ENCODE peak calls at places on chromosome 11, in six cellular contexts. One of them, this sample, is unnamed.
A peak's percentile ranks its signal among the peaks of the same experiment; 100 is the strongest.

GRCh38 chr11:122309262-122309925 is 193.4 kb upstream of the BLID start:
- DNase-seq in neural progenitor cell: no peak
- DNase-seq in GM23338: no peak
- DNase-seq in A549: no peak
- DNase-seq in IMR-90: no peak
- DNase-seq in mammary epithelial cell: no peak
- DNase-seq in this sample: no peak

GRCh38 chr11:11732116-11732515 is 109.7 kb upstream of the USP47 start:
- DNase-seq in neural progenitor cell: no peak
- DNase-seq in GM23338: no peak
- DNase-seq in A549: no peak
- DNase-seq in IMR-90: peak; percentile 54
- DNase-seq in mammary epithelial cell: peak; percentile 63
- DNase-seq in this sample: no peak

GRCh38 chr11:73766763-73767162 is 5.9 kb upstream of the RAB6A start:
- DNase-seq in neural progenitor cell: no peak
- DNase-seq in GM23338: no peak
- DNase-seq in A549: no peak
- DNase-seq in IMR-90: no peak
- DNase-seq in mammary epithelial cell: no peak
- DNase-seq in this sample: no peak

GRCh38 chr11:11592146-11592684 is 29.6 kb downstream of the GALNT18 start:
- DNase-seq in neural progenitor cell: no peak
- DNase-seq in GM23338: no peak
- DNase-seq in A549: no peak
- DNase-seq in IMR-90: no peak
- DNase-seq in mammary epithelial cell: no peak
- DNase-seq in this sample: no peak

GRCh38 chr11:122578168-122578825 is 77.2 kb upstream of the UBASH3B start:
- DNase-seq in neural progenitor cell: no peak
- DNase-seq in GM23338: peak; percentile 37
- DNase-seq in A549: peak; percentile 28
- DNase-seq in IMR-90: no peak
- DNase-seq in mammary epithelial cell: no peak
- DNase-seq in this sample: no peak

GRCh38 chr11:35662061-35662648 is 420 bp upstream of the TRIM44 start:
- DNase-seq in neural progenitor cell: no peak
- DNase-seq in GM23338: no peak
- DNase-seq in A549: no peak
- DNase-seq in IMR-90: no peak
- DNase-seq in mammary epithelial cell: no peak
- DNase-seq in this sample: peak; percentile 62

GRCh38 chr11:108970221-108970991 is 305.5 kb downstream of the DDX10 start:
- DNase-seq in neural progenitor cell: no peak
- DNase-seq in GM23338: no peak
- DNase-seq in A549: no peak
- DNase-seq in IMR-90: no peak
- DNase-seq in mammary epithelial cell: no peak
- DNase-seq in this sample: no peak

GRCh38 chr11:77201370-77201769 is 73.3 kb downstream of the MYO7A start:
- DNase-seq in neural progenitor cell: no peak
- DNase-seq in GM23338: no peak
- DNase-seq in A549: no peak
- DNase-seq in IMR-90: no peak
- DNase-seq in mammary epithelial cell: no peak
- DNase-seq in this sample: no peak

GRCh38 chr11:6633422-6634408 is 14.5 kb upstream of the TPP1 start:
- DNase-seq in neural progenitor cell: no peak
- DNase-seq in GM23338: no peak
- DNase-seq in A549: no peak
- DNase-seq in IMR-90: no peak
- DNase-seq in mammary epithelial cell: no peak
- DNase-seq in this sample: no peak

GRCh38 chr11:73141031-73141308 is 1.1 kb downstream of the FCHSD2 start:
- DNase-seq in neural progenitor cell: no peak
- DNase-seq in GM23338: no peak
- DNase-seq in A549: peak; percentile 17
- DNase-seq in IMR-90: no peak
- DNase-seq in mammary epithelial cell: peak; percentile 9
- DNase-seq in this sample: no peak

GRCh38 chr11:112734207-112734606 is 227.0 kb upstream of the NCAM1 start:
- DNase-seq in neural progenitor cell: peak; percentile 76
- DNase-seq in GM23338: peak; percentile 52
- DNase-seq in A549: no peak
- DNase-seq in IMR-90: peak; percentile 8
- DNase-seq in mammary epithelial cell: peak; percentile 48
- DNase-seq in this sample: no peak

GRCh38 chr11:46554205-46555162 is 39.3 kb downstream of the AMBRA1 start:
- DNase-seq in neural progenitor cell: peak; percentile 51
- DNase-seq in GM23338: peak; percentile 31
- DNase-seq in A549: peak; percentile 84
- DNase-seq in IMR-90: peak; percentile 80
- DNase-seq in mammary epithelial cell: peak; percentile 84
- DNase-seq in this sample: no peak

GRCh38 chr11:1008001-1008400 is 28.5 kb downstream of the MUC6 start:
- DNase-seq in neural progenitor cell: no peak
- DNase-seq in GM23338: no peak
- DNase-seq in A549: no peak
- DNase-seq in IMR-90: no peak
- DNase-seq in mammary epithelial cell: no peak
- DNase-seq in this sample: no peak

GRCh38 chr11:101870510-101870909 is 44.3 kb upstream of the CEP126 start:
- DNase-seq in neural progenitor cell: no peak
- DNase-seq in GM23338: no peak
- DNase-seq in A549: peak; percentile 74
- DNase-seq in IMR-90: peak; percentile 87
- DNase-seq in mammary epithelial cell: peak; percentile 37
- DNase-seq in this sample: no peak

GRCh38 chr11:71572811-71573210 is 7.4 kb downstream of the KRTAP5-10 start:
- DNase-seq in neural progenitor cell: no peak
- DNase-seq in GM23338: no peak
- DNase-seq in A549: no peak
- DNase-seq in IMR-90: no peak
- DNase-seq in mammary epithelial cell: no peak
- DNase-seq in this sample: no peak

GRCh38 chr11:78010755-78011154 is 12.3 kb downstream of the KCTD14 start:
- DNase-seq in neural progenitor cell: no peak
- DNase-seq in GM23338: no peak
- DNase-seq in A549: no peak
- DNase-seq in IMR-90: no peak
- DNase-seq in mammary epithelial cell: no peak
- DNase-seq in this sample: no peak

GRCh38 chr11:104918113-104918824 is 20.0 kb upstream of the CASP12 start:
- DNase-seq in neural progenitor cell: no peak
- DNase-seq in GM23338: no peak
- DNase-seq in A549: no peak
- DNase-seq in IMR-90: peak; percentile 93
- DNase-seq in mammary epithelial cell: peak; percentile 11
- DNase-seq in this sample: peak; percentile 51

GRCh38 chr11:20363500-20364411 is at the start of gene HTATIP2:
- DNase-seq in neural progenitor cell: peak; percentile 70
- DNase-seq in GM23338: peak; percentile 74
- DNase-seq in A549: peak; percentile 68
- DNase-seq in IMR-90: peak; percentile 33
- DNase-seq in mammary epithelial cell: peak; percentile 49
- DNase-seq in this sample: peak; percentile 50

GRCh38 chr11:111422494-111423249 is 43.6 kb upstream of the POU2AF1 start:
- DNase-seq in neural progenitor cell: peak; percentile 85
- DNase-seq in GM23338: peak; percentile 90
- DNase-seq in A549: peak; percentile 55
- DNase-seq in IMR-90: peak; percentile 26
- DNase-seq in mammary epithelial cell: no peak
- DNase-seq in this sample: peak; percentile 73

GRCh38 chr11:88320149-88320559 is 17.4 kb downstream of the CTSC start:
- DNase-seq in neural progenitor cell: no peak
- DNase-seq in GM23338: no peak
- DNase-seq in A549: no peak
- DNase-seq in IMR-90: peak; percentile 76
- DNase-seq in mammary epithelial cell: peak; percentile 32
- DNase-seq in this sample: no peak

GRCh38 chr11:385594-386351 is 8.2 kb upstream of the PKP3 start:
- DNase-seq in neural progenitor cell: no peak
- DNase-seq in GM23338: no peak
- DNase-seq in A549: no peak
- DNase-seq in IMR-90: no peak
- DNase-seq in mammary epithelial cell: no peak
- DNase-seq in this sample: no peak

GRCh38 chr11:68388595-68389198 is 71.9 kb upstream of the PPP6R3 start:
- DNase-seq in neural progenitor cell: no peak
- DNase-seq in GM23338: no peak
- DNase-seq in A549: no peak
- DNase-seq in IMR-90: no peak
- DNase-seq in mammary epithelial cell: no peak
- DNase-seq in this sample: no peak

GRCh38 chr11:7268727-7269126 is 17.0 kb downstream of the SYT9 start:
- DNase-seq in neural progenitor cell: no peak
- DNase-seq in GM23338: no peak
- DNase-seq in A549: no peak
- DNase-seq in IMR-90: no peak
- DNase-seq in mammary epithelial cell: no peak
- DNase-seq in this sample: no peak

GRCh38 chr11:2300290-2300935 is 1.3 kb downstream of the C11orf21 start:
- DNase-seq in neural progenitor cell: no peak
- DNase-seq in GM23338: no peak
- DNase-seq in A549: no peak
- DNase-seq in IMR-90: no peak
- DNase-seq in mammary epithelial cell: no peak
- DNase-seq in this sample: no peak

GRCh38 chr11:2301631-2302272 is at the start of the genes C11orf21 and TSPAN32:
- DNase-seq in neural progenitor cell: no peak
- DNase-seq in GM23338: no peak
- DNase-seq in A549: no peak
- DNase-seq in IMR-90: peak; percentile 3
- DNase-seq in mammary epithelial cell: no peak
- DNase-seq in this sample: no peak

GRCh38 chr11:2299773-2300172 is 1.9 kb downstream of the C11orf21 start:
- DNase-seq in neural progenitor cell: no peak
- DNase-seq in GM23338: no peak
- DNase-seq in A549: no peak
- DNase-seq in IMR-90: no peak
- DNase-seq in mammary epithelial cell: no peak
- DNase-seq in this sample: no peak

GRCh38 chr11:2302280-2302843 is 549 bp downstream of the TSPAN32 start:
- DNase-seq in neural progenitor cell: no peak
- DNase-seq in GM23338: no peak
- DNase-seq in A549: no peak
- DNase-seq in IMR-90: no peak
- DNase-seq in mammary epithelial cell: no peak
- DNase-seq in this sample: no peak

DNA sequence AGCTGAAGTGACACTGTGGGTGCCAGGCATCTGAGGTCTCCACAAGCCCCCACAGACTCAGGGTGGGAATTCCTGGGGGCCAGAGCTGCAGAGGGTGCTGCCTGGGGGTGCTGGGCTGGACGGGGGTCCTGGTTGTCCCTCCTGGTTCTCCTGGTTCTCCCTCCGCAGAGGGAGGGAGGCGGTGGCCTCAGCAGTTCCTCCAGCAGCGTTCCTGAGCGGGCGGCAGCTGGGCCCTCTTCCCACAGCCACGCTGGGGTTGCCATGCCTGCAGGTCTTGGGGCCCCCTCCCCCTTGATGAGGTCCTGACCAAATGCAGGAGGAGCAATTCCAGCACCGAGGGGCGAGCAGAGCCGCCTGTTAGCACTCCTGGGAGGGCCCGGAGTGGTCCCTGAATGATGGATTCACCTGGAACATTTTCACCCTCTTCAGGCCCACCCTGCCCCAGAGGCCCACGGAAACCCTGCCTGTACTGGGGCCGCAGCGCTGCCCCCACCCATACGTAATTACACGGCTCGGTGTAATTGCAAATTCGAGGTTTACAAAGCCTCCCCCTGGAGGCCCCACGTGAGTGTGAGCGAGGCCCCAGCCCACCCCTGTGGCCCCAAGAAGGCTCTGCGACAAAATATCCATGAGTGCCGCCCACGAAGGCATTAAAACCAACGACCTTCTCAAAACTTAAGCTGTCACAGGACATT is 635 bp downstream of the C11orf21 start:
- DNase-seq in neural progenitor cell: no peak
- DNase-seq in GM23338: no peak
- DNase-seq in A549: no peak
- DNase-seq in IMR-90: no peak
- DNase-seq in mammary epithelial cell: no peak
- DNase-seq in this sample: no peak
- H3K4me2 ChIP-seq in neural progenitor cell: no peak overlapping the region
- H3K4me2 ChIP-seq in GM23338: no peak overlapping the region
- H3K4me2 ChIP-seq in A549: no peak overlapping the region
- H3K4me2 ChIP-seq in IMR-90: no peak overlapping the region
- H3K4me2 ChIP-seq in mammary epithelial cell: no peak overlapping the region
- H3K4me2 ChIP-seq in this sample: no peak overlapping the region

GRCh38 chr11:117872420-117872961 is 4.0 kb downstream of the FXYD6 start:
- DNase-seq in neural progenitor cell: no peak
- DNase-seq in GM23338: no peak
- DNase-seq in A549: no peak
- DNase-seq in IMR-90: no peak
- DNase-seq in mammary epithelial cell: no peak
- DNase-seq in this sample: no peak
- H3K4me1 ChIP-seq in neural progenitor cell: peaks cover 64% of the 10 kb centered on the region
- H3K4me1 ChIP-seq in GM23338: peaks cover 46% of the 10 kb centered on the region
- H3K4me1 ChIP-seq in A549: no peaks in the 10 kb centered on the region
- H3K4me1 ChIP-seq in IMR-90: no peaks in the 10 kb centered on the region
- H3K4me1 ChIP-seq in mammary epithelial cell: peaks cover 13% of the 10 kb centered on the region
- H3K4me1 ChIP-seq in this sample: peaks cover 7% of the 10 kb centered on the region

DNA sequence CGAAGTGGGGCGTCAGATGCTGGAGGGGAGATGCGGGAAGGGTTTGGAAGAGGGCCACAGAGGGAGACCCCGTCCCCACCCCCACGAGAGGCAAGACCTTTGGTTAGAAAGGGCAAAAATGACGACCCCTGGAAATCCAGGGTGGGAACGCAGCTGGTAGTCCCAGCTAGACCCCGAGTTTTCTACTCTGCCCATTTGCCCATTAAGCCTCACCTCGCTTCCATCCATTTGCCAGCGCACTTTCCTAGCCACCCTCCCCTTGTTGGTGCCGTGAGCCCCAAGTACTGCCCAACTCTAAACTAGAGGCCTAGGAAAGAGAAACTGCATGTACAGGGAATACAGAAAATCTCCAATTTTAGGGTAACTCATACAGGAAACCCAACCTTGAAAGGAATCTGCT is 370 bp downstream of the DDX25 start:
- DNase-seq in neural progenitor cell: no peak
- DNase-seq in GM23338: no peak
- DNase-seq in A549: no peak
- DNase-seq in IMR-90: no peak
- DNase-seq in mammary epithelial cell: no peak
- DNase-seq in this sample: no peak
- H3K4me3 ChIP-seq in neural progenitor cell: peak overlapping the region; percentile 77
- H3K4me3 ChIP-seq in GM23338: peak overlapping the region; percentile 88
- H3K4me3 ChIP-seq in A549: no peak overlapping the region
- H3K4me3 ChIP-seq in IMR-90: no peak overlapping the region
- H3K4me3 ChIP-seq in mammary epithelial cell: no peak overlapping the region
- H3K4me3 ChIP-seq in this sample: no peak overlapping the region

DNA sequence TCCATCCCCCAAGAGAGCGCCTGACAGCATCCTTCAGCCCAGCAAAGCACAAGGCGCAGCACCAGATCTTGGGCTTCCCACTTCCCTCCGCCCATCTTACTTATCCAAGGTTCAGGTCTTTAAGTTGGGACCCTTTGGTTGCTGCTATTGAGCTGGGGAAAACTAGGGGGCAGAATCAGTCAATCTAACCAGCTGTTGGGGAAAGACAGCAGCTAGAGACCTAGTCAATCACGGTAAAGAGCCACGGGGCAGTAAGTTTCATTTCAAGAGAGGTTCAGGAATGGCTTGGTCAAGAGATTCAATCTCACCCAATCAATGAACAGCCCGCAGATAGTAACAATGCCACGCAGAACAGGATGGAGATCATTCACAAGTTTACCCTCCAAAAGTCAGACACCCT is 1.7 kb downstream of the ABTB2 start:
- DNase-seq in neural progenitor cell: peak; percentile 44
- DNase-seq in GM23338: peak; percentile 66
- DNase-seq in A549: no peak
- DNase-seq in IMR-90: no peak
- DNase-seq in mammary epithelial cell: peak; percentile 21
- DNase-seq in this sample: no peak
- H3K4me2 ChIP-seq in neural progenitor cell: peak overlapping the region; percentile 86
- H3K4me2 ChIP-seq in GM23338: peak overlapping the region; percentile 91
- H3K4me2 ChIP-seq in A549: peak overlapping the region; percentile 89
- H3K4me2 ChIP-seq in IMR-90: peak overlapping the region; percentile 77
- H3K4me2 ChIP-seq in mammary epithelial cell: peak overlapping the region; percentile 98
- H3K4me2 ChIP-seq in this sample: no peak overlapping the region